ENCODE peak calls at places on chromosome 14, in five cellular contexts. V is body of pancreas, O is fibroblast of lung, D is astrocyte, A is GM23338. P is an unnamed sample.

GRCh38 chr14:99752486-99753121 is 40.6 kb upstream of the EML1 start:
- DNase-seq in V (peak; percentile 16), O (peak; percentile 81), D (peak; percentile 69), A (no peak), P (peak; percentile 94)

GRCh38 chr14:99350751-99351150 is 78.8 kb upstream of the BCL11B start:
- DNase-seq in V (no peak), O (no peak), D (no peak), A (no peak), P (no peak)

GRCh38 chr14:105197274-105197673 is 16.2 kb upstream of the NUDT14 start:
- DNase-seq in V (no peak), O (peak; percentile 25), D (peak; percentile 13), A (no peak), P (peak; percentile 86)

GRCh38 chr14:29894030-29894429 is 33.6 kb downstream of the PRKD1 start:
- DNase-seq in V (no peak), O (no peak), D (no peak), A (peak; percentile 2), P (no peak)

GRCh38 chr14:60161176-60162107 is 3.8 kb downstream of the DHRS7 start:
- DNase-seq in V (peak; percentile 24), O (no peak), D (no peak), A (peak; percentile 41), P (no peak)

GRCh38 chr14:99575043-99576023 is 28.7 kb downstream of the CCDC85C start:
- DNase-seq in V (peak; percentile 85), O (peak; percentile 53), D (peak; percentile 42), A (no peak), P (peak; percentile 80)

GRCh38 chr14:72680853-72681640 is 212.9 kb downstream of the DPF3 start:
- DNase-seq in V (no peak), O (no peak), D (no peak), A (no peak), P (no peak)

GRCh38 chr14:94174622-94175402 is 690 bp downstream of the PPP4R4 start:
- DNase-seq in V (peak; percentile 26), O (no peak), D (no peak), A (peak; percentile 64), P (no peak)

GRCh38 chr14:31927348-31927826 is 149.7 kb upstream of the ARHGAP5 start:
- DNase-seq in V (no peak), O (peak; percentile 95), D (peak; percentile 94), A (peak; percentile 21), P (peak; percentile 82)

GRCh38 chr14:101226603-101227425 is 323.3 kb upstream of the RTL1 start:
- DNase-seq in V (peak; percentile 16), O (no peak), D (no peak), A (no peak), P (no peak)

GRCh38 chr14:51202914-51203665 is 37.0 kb upstream of the TMX1 start:
- DNase-seq in V (no peak), O (no peak), D (no peak), A (no peak), P (no peak)

GRCh38 chr14:93967637-93968250 is 8.6 kb downstream of the ASB2 start:
- DNase-seq in V (no peak), O (no peak), D (no peak), A (no peak), P (no peak)

GRCh38 chr14:93712838-93713724 is 75.2 kb downstream of the PRIMA1 start:
- DNase-seq in V (no peak), O (no peak), D (no peak), A (no peak), P (no peak)

GRCh38 chr14:53306926-53307325 is 153.8 kb upstream of the DDHD1 start:
- DNase-seq in V (no peak), O (peak; percentile 79), D (peak; percentile 78), A (no peak), P (no peak)

GRCh38 chr14:100432652-100433427 is 109.7 kb downstream of the SLC25A47 start:
- DNase-seq in V (no peak), O (no peak), D (no peak), A (no peak), P (no peak)

GRCh38 chr14:105891221-105891602 is 364.8 kb downstream of the TMEM121 start:
- DNase-seq in V (peak; percentile 3), O (no peak), D (no peak), A (no peak), P (no peak)

GRCh38 chr14:78446807-78447206 is 276.6 kb downstream of the NRXN3 start:
- DNase-seq in V (no peak), O (no peak), D (no peak), A (peak; percentile 40), P (no peak)

GRCh38 chr14:29403091-29403490 is 524.6 kb downstream of the PRKD1 start:
- DNase-seq in V (no peak), O (no peak), D (no peak), A (no peak), P (no peak)

GRCh38 chr14:92677087-92677668 is 71.2 kb downstream of the LGMN start:
- DNase-seq in V (no peak), O (no peak), D (no peak), A (no peak), P (no peak)

GRCh38 chr14:87045241-87045640 is 947.7 kb downstream of the GALC start:
- DNase-seq in V (no peak), O (peak; percentile 10), D (no peak), A (no peak), P (no peak)

GRCh38 chr14:104299993-104300761 is 161.8 kb downstream of the KIF26A start:
- DNase-seq in V (no peak), O (no peak), D (no peak), A (no peak), P (no peak)

GRCh38 chr14:54312166-54312801 is 84.5 kb upstream of the CDKN3 start:
- DNase-seq in V (no peak), O (peak; percentile 96), D (peak; percentile 94), A (peak; percentile 13), P (peak; percentile 52)

GRCh38 chr14:93115920-93116675 is at the start of gene ITPK1:
- DNase-seq in V (peak; percentile 51), O (peak; percentile 38), D (no peak), A (peak; percentile 78), P (peak; percentile 39)

GRCh38 chr14:91946313-91947195 is 940 bp downstream of the FBLN5 start:
- DNase-seq in V (no peak), O (peak; percentile 33), D (peak; percentile 22), A (no peak), P (peak; percentile 21)

GRCh38 chr14:55073856-55074255 is 22.4 kb downstream of the MAPK1IP1L start:
- DNase-seq in V (no peak), O (peak; percentile 86), D (peak; percentile 83), A (no peak), P (no peak)

GRCh38 chr14:89902876-89903275 is 51.7 kb downstream of the EFCAB11 start:
- DNase-seq in V (no peak), O (no peak), D (no peak), A (no peak), P (no peak)

GRCh38 chr14:52741865-52742264 is 11.9 kb downstream of the STYX start:
- DNase-seq in V (no peak), O (no peak), D (no peak), A (no peak), P (no peak)

GRCh38 chr14:99274346-99275221 is 2.6 kb upstream of the BCL11B start:
- DNase-seq in V (peak; percentile 53), O (peak; percentile 85), D (peak; percentile 75), A (peak; percentile 96), P (peak; percentile 56)

GRCh38 chr14:24802236-24802635 is 168.2 kb upstream of the GZMB start:
- DNase-seq in V (no peak), O (no peak), D (no peak), A (peak; percentile 15), P (no peak)

GRCh38 chr14:68408680-68409079 is 384.2 kb downstream of the ZFP36L1 start:
- DNase-seq in V (no peak), O (peak; percentile 22), D (no peak), A (no peak), P (no peak)

GRCh38 chr14:55053500-55053899 is 2.1 kb downstream of the MAPK1IP1L start:
- DNase-seq in V (no peak), O (no peak), D (no peak), A (no peak), P (no peak)

DNA sequence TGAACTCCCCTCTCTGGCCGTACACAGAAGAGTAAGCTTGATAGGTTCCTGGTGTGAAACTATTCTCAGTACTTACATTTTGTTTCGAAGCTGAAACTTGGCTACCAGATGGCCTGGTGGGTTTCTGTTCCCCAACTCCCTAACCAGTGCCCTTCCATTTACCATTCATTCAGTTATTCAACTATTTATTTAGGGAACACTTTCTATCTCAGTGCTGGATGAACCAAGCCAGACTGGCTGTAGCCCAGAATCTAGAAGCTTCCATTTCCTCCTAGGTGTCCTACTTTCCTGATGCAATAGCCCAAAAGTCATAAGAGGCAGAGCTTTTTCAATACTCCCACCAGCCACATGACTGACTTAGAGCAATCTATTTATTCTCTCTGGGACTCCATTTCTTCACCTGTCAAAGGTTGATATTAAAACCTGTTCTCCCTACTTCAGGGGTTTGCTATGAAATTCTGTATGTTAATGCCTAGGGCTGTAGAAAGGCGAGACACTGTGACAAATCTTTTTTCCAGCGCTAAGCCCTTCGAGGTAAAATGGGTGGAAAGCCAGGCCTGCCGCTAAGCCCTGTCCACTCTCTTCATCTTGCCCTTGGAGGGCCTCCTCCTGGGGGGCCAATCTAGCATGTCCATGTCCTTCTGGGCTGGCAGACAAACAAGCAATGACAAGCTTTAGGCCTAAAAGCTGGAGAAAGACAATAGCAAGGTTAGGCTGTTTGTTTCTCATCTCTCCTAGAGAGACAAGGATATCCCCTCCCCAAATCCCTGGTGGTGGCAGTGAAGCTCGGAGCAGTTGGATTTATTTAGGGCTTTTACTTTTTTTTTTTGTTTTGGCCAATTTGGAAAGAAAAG is 8.2 kb upstream of the IRF2BPL start:
- DNase-seq in V (no peak), O (no peak), D (no peak), A (no peak), P (no peak)
- H3K27ac ChIP-seq in V (peak overlapping the region; percentile 28), O (no peak overlapping the region), D (no peak overlapping the region), A (peak overlapping the region; percentile 62), P (no peak overlapping the region)

GRCh38 chr14:32939254-32940065 is 781 bp downstream of the NPAS3 start:
- DNase-seq in V (peak; percentile 79), O (peak; percentile 86), D (peak; percentile 75), A (peak; percentile 84), P (peak; percentile 37)
- H3K36me3 ChIP-seq in V (no peaks in the 10 kb centered on the region), O (no peaks in the 10 kb centered on the region), D (no peaks in the 10 kb centered on the region), A (no peaks in the 10 kb centered on the region), P (no peaks in the 10 kb centered on the region)

DNA sequence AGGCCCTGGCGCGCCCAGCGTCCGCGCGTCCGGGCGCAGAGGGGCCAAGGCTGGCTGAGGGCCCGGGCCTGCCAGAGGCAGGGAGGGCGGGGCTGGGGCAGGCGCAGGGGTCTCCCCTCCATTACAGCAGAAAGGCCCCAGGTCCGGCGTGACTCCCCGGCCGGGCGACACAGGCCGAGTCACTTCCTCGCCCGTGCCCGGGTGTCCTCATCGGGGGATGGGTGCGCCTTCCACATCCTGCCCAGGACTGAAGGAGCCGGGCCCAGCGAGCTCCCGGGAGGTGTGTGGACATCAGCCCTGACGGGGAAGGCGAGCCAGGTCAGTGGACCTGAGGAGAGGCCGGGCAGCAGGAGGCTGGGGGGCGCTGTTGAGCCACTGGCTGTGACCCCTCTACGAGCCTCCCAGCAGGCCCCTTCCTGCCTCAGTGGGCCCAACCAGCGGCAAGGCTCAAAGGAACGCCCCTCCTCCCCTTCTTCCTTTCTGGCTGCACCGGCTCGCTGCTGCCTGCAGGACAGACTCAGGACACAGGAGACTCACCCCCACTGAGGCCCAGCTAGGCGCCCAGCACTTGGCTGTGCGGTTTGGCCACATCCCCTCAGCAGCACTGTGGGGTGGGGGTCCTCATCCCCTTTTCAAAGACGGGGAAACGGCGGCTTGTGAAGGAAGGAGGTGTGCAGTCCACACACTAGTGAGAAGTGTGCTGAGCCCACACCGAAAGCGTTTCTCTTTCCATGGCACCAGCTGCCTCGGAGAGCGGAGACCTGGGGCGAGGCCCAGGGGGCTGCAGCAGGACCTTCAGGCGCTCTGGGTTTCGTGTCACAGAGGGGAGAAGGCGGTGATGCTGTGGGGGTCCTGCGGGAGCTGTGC is 606 bp downstream of the TNFAIP2 start:
- DNase-seq in V (no peak), O (no peak), D (no peak), A (peak; percentile 70), P (peak; percentile 59)
- H3K27ac ChIP-seq in V (peak overlapping the region; percentile 76), O (no peak overlapping the region), D (no peak overlapping the region), A (no peak overlapping the region), P (peak overlapping the region; percentile 68)

GRCh38 chr14:70803321-70804110 is 5.8 kb downstream of the MAP3K9 start:
- DNase-seq in V (no peak), O (no peak), D (no peak), A (no peak), P (no peak)
- H3K36me3 ChIP-seq in V (peaks cover 8% of the 10 kb centered on the region), O (no peaks in the 10 kb centered on the region), D (no peaks in the 10 kb centered on the region), A (peaks cover 8% of the 10 kb centered on the region), P (no peaks in the 10 kb centered on the region)